ENCODE peak calls at places on chromosomes 3 and 15, in eight cellular contexts. S is right atrium auricular region; V is progenitor cell of endocrine pancreas; C is A549; X is tibial artery; Y is DMS79 treated with DMSO at 0.1 percent for 48 hours; D is NCI-H2081; N is activated CD4-positive, alpha-beta T cell treated with anti-CD3 and anti-CD28 coated beads for 36 hours. O is an unnamed sample.

GRCh38 chr3:43526956-43527355 is 94.9 kb downstream of the ANO10 start:
- DNase-seq in S (no peak), V (no peak), C (no peak), X (no peak), Y (no peak), D (no peak), N (no peak), O (no peak)

GRCh38 chr15:26771917-26772587 is 814 bp downstream of the GABRB3 start:
- DNase-seq in S (no peak), V (no peak), C (peak), X (no peak), Y (peak), D (peak), N (no peak), O (no peak)

GRCh38 chr3:131549340-131549739 is 46.6 kb upstream of the MRPL3 start:
- DNase-seq in S (no peak), V (no peak), C (peak), X (no peak), Y (no peak), D (no peak), N (peak), O (no peak)

GRCh38 chr3:178629430-178630178 is 93.4 kb downstream of the KCNMB2 start:
- DNase-seq in S (no peak), V (no peak), C (no peak), X (no peak), Y (no peak), D (no peak), N (no peak), O (no peak)

GRCh38 chr3:183210862-183211341 is 42.2 kb upstream of the B3GNT5 start:
- DNase-seq in S (no peak), V (no peak), C (no peak), X (no peak), Y (no peak), D (no peak), N (peak), O (no peak)

GRCh38 chr3:159732172-159733111 is 256.2 kb upstream of the IL12A start:
- DNase-seq in S (no peak), V (no peak), C (peak), X (no peak), Y (no peak), D (no peak), N (no peak), O (no peak)

GRCh38 chr3:56251343-56251945 is 216.8 kb downstream of the ERC2 start:
- DNase-seq in S (no peak), V (peak), C (peak), X (no peak), Y (peak), D (peak), N (peak), O (no peak)

GRCh38 chr15:81091889-81092558 is 42.0 kb upstream of the CFAP161 start:
- DNase-seq in S (no peak), V (no peak), C (peak), X (no peak), Y (no peak), D (no peak), N (no peak), O (no peak)

GRCh38 chr3:52527039-52527731 is 6.5 kb downstream of the NT5DC2 start:
- DNase-seq in S (no peak), V (no peak), C (no peak), X (peak), Y (no peak), D (no peak), N (peak), O (no peak)

GRCh38 chr3:179415377-179415776 is 35.9 kb downstream of the GNB4 start:
- DNase-seq in S (no peak), V (no peak), C (no peak), X (no peak), Y (no peak), D (no peak), N (no peak), O (no peak)

GRCh38 chr3:55272031-55272645 is 215.0 kb downstream of the WNT5A start:
- DNase-seq in S (no peak), V (no peak), C (no peak), X (no peak), Y (no peak), D (no peak), N (no peak), O (no peak)

GRCh38 chr3:139561959-139562676 is 22.6 kb upstream of the RBP1 start:
- DNase-seq in S (no peak), V (no peak), C (peak), X (no peak), Y (peak), D (peak), N (peak), O (no peak)

GRCh38 chr15:78640527-78640839 is 527 bp downstream of the CHRNB4 start:
- DNase-seq in S (no peak), V (no peak), C (no peak), X (no peak), Y (no peak), D (no peak), N (no peak), O (no peak)

GRCh38 chr15:76533060-76533955 is 196.7 kb downstream of the ISL2 start:
- DNase-seq in S (no peak), V (no peak), C (peak), X (no peak), Y (peak), D (no peak), N (no peak), O (no peak)

GRCh38 chr3:108590443-108590842 is 921 bp downstream of the DZIP3 start:
- DNase-seq in S (no peak), V (no peak), C (no peak), X (no peak), Y (peak), D (no peak), N (no peak), O (no peak)